ENCODE peak calls at places on chromosomes 4 and X, in six cellular contexts. F is astrocyte; W is right atrium auricular region; O is BJ; L is CD8-positive, alpha-beta memory T cell; E is DND-41. Q is an unnamed sample. For H3K36me3, the result is how much of the 10 kb centered on the place peaks cover.

GRCh38 chrX:65300104-65300809 is 234.3 kb downstream of the LAS1L start:
- DNase-seq in L (no peak), F (no peak), O (no peak), E (peak), W (no peak), Q (no peak)

GRCh38 chr4:76535603-76536380 is 100.8 kb downstream of the SHROOM3 start:
- DNase-seq in E (no peak), O (no peak), L (no peak), F (peak), W (no peak), Q (no peak)

GRCh38 chr4:10123227-10124101 is 6.9 kb upstream of the WDR1 start:
- DNase-seq in W (no peak), F (no peak), O (no peak), L (peak), E (peak), Q (peak)

GRCh38 chrX:14027031-14027430 is 2.7 kb downstream of the GEMIN8 start:
- DNase-seq in E (peak), L (peak), W (no peak), F (peak), O (no peak), Q (peak)

GRCh38 chr4:67204441-67204840 is 340.9 kb downstream of the CENPC start:
- DNase-seq in O (no peak), W (no peak), F (peak), L (no peak), E (no peak), Q (no peak)

GRCh38 chrX:47222776-47223350 is 4.4 kb downstream of the CDK16 start:
- DNase-seq in L (no peak), W (no peak), F (no peak), O (no peak), E (no peak), Q (no peak)

GRCh38 chr4:146654976-146655761 is 16.5 kb downstream of the POU4F2 start:
- DNase-seq in O (no peak), F (peak), W (no peak), E (no peak), L (no peak), Q (no peak)

GRCh38 chr4:81207793-81208192 is 7.2 kb downstream of the PRKG2 start:
- DNase-seq in W (no peak), O (peak), F (peak), E (no peak), L (no peak), Q (no peak)

GRCh38 chrX:43728966-43729365 is 72.9 kb downstream of the MAOA start:
- DNase-seq in E (no peak), L (no peak), W (no peak), F (no peak), O (no peak), Q (no peak)

GRCh38 chr4:113961322-113961698 is 18.1 kb downstream of the ARSJ start:
- DNase-seq in L (no peak), E (no peak), O (no peak), F (peak), W (no peak), Q (no peak)

GRCh38 chr4:62644372-62644771 is 1444.2 kb downstream of the ADGRL3 start:
- DNase-seq in E (no peak), F (peak), W (no peak), O (no peak), L (no peak), Q (no peak)

GRCh38 chr4:89598602-89599001 is 238.4 kb downstream of the SNCA start:
- DNase-seq in O (no peak), L (no peak), E (no peak), W (no peak), F (no peak), Q (no peak)

GRCh38 chrX:43345166-43345565 is 310.9 kb upstream of the MAOA start:
- DNase-seq in F (no peak), W (no peak), O (no peak), E (no peak), L (no peak), Q (no peak)

GRCh38 chr4:76733380-76733779 is 164.6 kb downstream of the SOWAHB start:
- DNase-seq in W (no peak), L (no peak), E (no peak), O (no peak), F (no peak), Q (no peak)

GRCh38 chr4:161827013-161827412 is 336.8 kb downstream of the FSTL5 start:
- DNase-seq in L (no peak), E (no peak), O (no peak), F (no peak), W (no peak), Q (no peak)

DNA sequence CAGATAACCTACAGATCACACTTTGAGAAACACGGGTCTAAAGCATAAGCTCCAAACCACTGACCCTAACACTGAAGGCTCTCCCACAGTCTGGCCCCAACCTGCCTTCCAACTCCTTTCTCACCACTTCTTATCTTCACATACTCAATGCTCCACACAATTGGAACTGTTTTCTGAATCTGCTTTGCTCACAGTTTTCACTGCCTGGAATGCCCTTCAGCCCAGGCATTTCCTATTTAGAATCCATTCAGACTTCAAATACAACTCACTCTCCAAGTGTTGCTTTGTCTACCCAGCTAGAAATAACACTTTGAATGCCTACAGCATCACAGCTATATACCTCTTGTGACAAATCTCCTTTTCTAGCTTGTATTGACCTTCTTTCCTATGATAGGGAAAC is 10.2 kb downstream of the OTUD4 start:
- DNase-seq in E (no peak), O (no peak), L (no peak), F (peak), W (no peak), Q (no peak)
- H3K36me3 ChIP-seq in E (half or more), O (under half), L (under half), F (under half), W (under half), Q (under half)

GRCh38 chr4:122830392-122831095 is 3.9 kb downstream of the FGF2 start:
- DNase-seq in O (no peak), E (no peak), W (no peak), L (no peak), F (peak), Q (no peak)

GRCh38 chr4:122836941-122837340 is 10.3 kb downstream of the FGF2 start:
- DNase-seq in O (no peak), L (no peak), F (peak), E (no peak), W (no peak), Q (no peak)

GRCh38 chr4:122833999-122834398 is 7.4 kb downstream of the FGF2 start:
- DNase-seq in O (no peak), L (no peak), E (no peak), F (no peak), W (no peak), Q (no peak)

GRCh38 chr4:122831515-122832196 is 5.0 kb downstream of the FGF2 start:
- DNase-seq in F (peak), L (no peak), O (no peak), E (no peak), W (no peak), Q (no peak)

DNA sequence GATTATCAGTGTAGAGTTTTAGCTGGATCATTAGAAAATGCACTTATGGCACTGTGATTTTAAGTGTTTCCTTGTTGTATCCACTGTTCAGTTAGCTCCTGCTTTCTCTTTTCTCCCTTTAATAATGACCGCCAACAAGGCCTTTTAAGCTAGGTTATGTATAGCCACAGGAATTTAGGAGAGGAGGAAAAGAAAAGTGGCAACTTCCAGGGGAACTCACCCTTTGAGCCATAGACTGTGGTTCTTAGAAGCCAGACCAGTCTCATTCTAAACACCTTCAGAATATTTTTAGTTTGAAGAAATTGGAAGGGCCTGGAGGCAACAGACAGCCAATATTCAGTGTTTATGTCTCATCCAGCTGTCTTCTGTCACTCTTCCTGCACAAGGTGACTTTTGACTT is 6.1 kb downstream of the FGF2 start:
- DNase-seq in O (no peak), W (no peak), E (no peak), F (peak), L (no peak), Q (no peak)
- H3K36me3 ChIP-seq in O (under half), W (under half), E (under half), F (under half), L (under half), Q (under half)

GRCh38 chrX:107686792-107687191 is 58.5 kb downstream of the PRPS1 start:
- DNase-seq in L (no peak), F (no peak), E (no peak), O (no peak), W (no peak), Q (no peak)

GRCh38 chrX:107684956-107685385 is 56.7 kb downstream of the PRPS1 start:
- DNase-seq in E (no peak), L (no peak), O (no peak), W (peak), F (peak), Q (no peak)

GRCh38 chrX:107686026-107686425 is 57.7 kb downstream of the PRPS1 start:
- DNase-seq in F (no peak), O (no peak), L (no peak), E (no peak), W (no peak), Q (no peak)

GRCh38 chrX:107683124-107683895 is 55.0 kb downstream of the PRPS1 start:
- DNase-seq in O (no peak), W (peak), L (no peak), E (no peak), F (no peak), Q (no peak)

GRCh38 chrX:107683931-107684330 is 55.6 kb downstream of the PRPS1 start:
- DNase-seq in O (no peak), E (no peak), L (no peak), F (no peak), W (no peak), Q (no peak)
- H3K36me3 ChIP-seq in O (under half), E (under half), L (under half), F (under half), W (under half), Q (under half)

GRCh38 chr4:2819244-2820215 is 24.1 kb upstream of the ADD1 start:
- DNase-seq in W (no peak), E (no peak), F (no peak), O (no peak), L (no peak), Q (no peak)

GRCh38 chr4:2817136-2817535 is 24.3 kb downstream of the SH3BP2 start:
- DNase-seq in O (no peak), L (no peak), W (no peak), F (no peak), E (no peak), Q (no peak)

GRCh38 chr4:2818351-2818939 is 25.2 kb upstream of the ADD1 start:
- DNase-seq in O (no peak), F (no peak), W (no peak), L (no peak), E (no peak), Q (no peak)

GRCh38 chr4:2816401-2816954 is 23.6 kb downstream of the SH3BP2 start:
- DNase-seq in L (no peak), F (no peak), O (no peak), W (no peak), E (no peak), Q (no peak)

GRCh38 chr4:2817701-2818350 is 24.9 kb downstream of the SH3BP2 start:
- DNase-seq in W (no peak), E (no peak), L (no peak), F (no peak), O (no peak), Q (no peak)
- H3K36me3 ChIP-seq in W (under half), E (under half), L (under half), F (under half), O (under half), Q (under half)

GRCh38 chr4:82851902-82852750 is 38.8 kb downstream of the SEC31A start:
- DNase-seq in E (no peak), F (peak), L (peak), W (no peak), O (peak), Q (no peak)
- H3K36me3 ChIP-seq in E (half or more), F (half or more), L (under half), W (half or more), O (under half), Q (under half)

DNA sequence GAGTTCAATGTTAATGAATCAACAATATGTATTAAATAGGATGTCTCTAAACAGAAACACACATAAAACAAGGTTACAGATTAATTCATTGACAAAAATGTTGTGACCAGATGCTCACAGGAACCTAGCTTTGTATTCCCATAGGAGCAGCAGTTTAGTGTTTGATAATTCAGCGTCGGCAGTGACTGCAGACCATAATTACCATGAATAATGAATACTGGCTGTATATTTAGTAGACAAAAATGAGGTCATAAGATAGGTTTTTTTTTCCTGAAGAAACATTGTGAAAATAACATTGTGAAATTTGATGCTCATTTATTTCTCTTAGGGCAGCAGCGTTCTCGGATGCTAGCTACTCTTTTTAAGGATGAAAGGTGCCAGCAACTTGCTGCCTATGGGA is 27.8 kb downstream of the COPS4 start:
- DNase-seq in O (no peak), L (no peak), F (no peak), W (no peak), E (no peak), Q (no peak)
- H3K36me3 ChIP-seq in O (under half), L (under half), F (under half), W (half or more), E (half or more), Q (half or more)

GRCh38 chrX:71159335-71159734 is 14.7 kb downstream of the NLGN3 start:
- DNase-seq in F (no peak), E (no peak), W (no peak), L (peak), O (no peak), Q (no peak)

GRCh38 chrX:71158603-71159002 is 14.0 kb downstream of the NLGN3 start:
- DNase-seq in O (no peak), F (no peak), L (no peak), W (no peak), E (no peak), Q (no peak)

GRCh38 chrX:71154196-71154595 is 9.6 kb downstream of the NLGN3 start:
- DNase-seq in F (no peak), O (no peak), W (no peak), E (no peak), L (no peak), Q (no peak)

GRCh38 chrX:71151366-71151765 is 6.7 kb downstream of the NLGN3 start:
- DNase-seq in W (no peak), L (no peak), O (no peak), F (no peak), E (no peak), Q (no peak)

DNA sequence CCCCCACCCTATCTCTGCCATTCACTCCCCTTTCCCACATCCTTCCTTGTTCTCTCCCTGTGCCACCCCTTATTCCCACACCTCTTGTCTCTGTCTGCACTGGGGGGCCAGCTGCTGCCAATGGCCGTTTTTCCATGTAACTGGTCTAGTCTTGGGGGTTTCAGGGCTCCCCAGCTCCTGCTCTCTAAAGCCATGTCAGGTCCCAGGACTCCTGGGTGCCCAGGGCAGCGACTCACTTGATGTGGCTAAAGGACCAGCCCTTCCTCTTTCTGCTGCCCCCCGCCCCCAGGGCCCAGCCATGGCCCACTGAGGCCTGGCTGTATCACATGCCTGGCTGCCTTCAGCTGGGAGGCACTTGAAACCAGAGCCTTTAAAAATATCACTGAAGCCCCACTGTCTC is 10.0 kb downstream of the NLGN3 start:
- DNase-seq in L (no peak), F (no peak), W (no peak), O (no peak), E (no peak), Q (no peak)
- H3K36me3 ChIP-seq in L (under half), F (under half), W (under half), O (under half), E (under half), Q (under half)

DNA sequence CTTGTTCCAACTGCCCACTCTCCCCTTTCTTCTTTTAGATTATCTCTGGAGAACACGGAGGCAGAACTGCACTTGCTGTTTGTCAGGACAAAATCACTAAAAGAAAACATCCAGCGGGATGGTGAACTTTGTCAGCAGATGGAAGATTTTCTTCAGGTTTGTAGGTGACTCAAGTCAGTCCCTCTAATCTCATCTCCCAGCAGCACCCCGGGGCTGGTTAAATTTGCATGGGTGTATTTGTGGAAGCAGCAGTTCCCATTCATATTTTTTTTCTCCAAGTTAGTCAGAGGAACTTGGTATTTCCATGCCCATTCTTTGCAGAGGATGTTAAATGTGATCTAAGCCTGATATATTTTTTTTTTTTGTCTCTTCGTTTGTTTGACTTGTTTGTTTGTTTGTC is 31.8 kb downstream of the FHDC1 start:
- DNase-seq in F (no peak), E (no peak), W (no peak), L (no peak), O (no peak), Q (no peak)
- H3K36me3 ChIP-seq in F (under half), E (under half), W (under half), L (under half), O (under half), Q (under half)

Q was measured in naive thymus-derived CD4-positive, alpha-beta T cell.